ENCODE peak calls at places on chromosome 10, in seven cellular contexts. Y is cerebellar cortex; V is CD8-positive, alpha-beta T cell; W is suprapubic skin; A is lung microvascular endothelial cell; R is Calu3; T is adipocyte. G is an unnamed sample.

GRCh38 chr10:51459476-51459875 is 239.9 kb downstream of the CSTF2T start:
- DNase-seq in Y (no peak), V (no peak), W (no peak), A (no peak), R (no peak), T (no peak), G (no peak)

GRCh38 chr10:87761892-87762291 is 56.1 kb downstream of the ATAD1 start:
- DNase-seq in Y (no peak), V (no peak), W (no peak), A (no peak), R (peak), T (peak), G (no peak)

GRCh38 chr10:128631801-128632241 is 505.6 kb upstream of the MKI67 start:
- DNase-seq in Y (peak), V (no peak), W (no peak), A (peak), R (no peak), T (peak), G (no peak)

GRCh38 chr10:61757525-61758397 is 95.0 kb downstream of the CABCOCO1 start:
- DNase-seq in Y (no peak), V (no peak), W (no peak), A (peak), R (peak), T (peak), G (peak)

GRCh38 chr10:124106241-124106905 is 13.0 kb upstream of the CHST15 start:
- DNase-seq in Y (no peak), V (no peak), W (no peak), A (peak), R (peak), T (peak), G (no peak)

GRCh38 chr10:96292971-96293909 is 11.0 kb upstream of the DNTT start:
- DNase-seq in Y (peak), V (peak), W (no peak), A (peak), R (no peak), T (peak), G (peak)

GRCh38 chr10:84140036-84140379 is 699 bp downstream of the GHITM start:
- DNase-seq in Y (peak), V (no peak), W (no peak), A (peak), R (no peak), T (peak), G (no peak)

GRCh38 chr10:32982293-32982709 is 24.3 kb upstream of the ITGB1 start:
- DNase-seq in Y (no peak), V (no peak), W (no peak), A (peak), R (peak), T (peak), G (no peak)

GRCh38 chr10:22027666-22028238 is 24.2 kb upstream of the DNAJC1 start:
- DNase-seq in Y (no peak), V (no peak), W (no peak), A (no peak), R (no peak), T (no peak), G (no peak)